ENCODE peak calls at places on chromosome 7, in four cellular contexts. J is NCI-H774, H is T-helper 2 cell, C is B cell. P is an unnamed sample.
A peak's percentile ranks its signal among the peaks of the same experiment; 100 is the strongest.

GRCh38 chr7:44629825-44630580 is 23.6 kb downstream of the OGDH start:
- DNase-seq in J (no peak), H (no peak), C (peak; percentile 70), P (no peak)

GRCh38 chr7:26574476-26574875 is 282.8 kb downstream of the SNX10 start:
- DNase-seq in J (no peak), H (no peak), C (no peak), P (no peak)

GRCh38 chr7:72163266-72163665 is 248.9 kb downstream of the CALN1 start:
- DNase-seq in J (no peak), H (no peak), C (no peak), P (no peak)

GRCh38 chr7:99224263-99224947 is 16.5 kb upstream of the KPNA7 start:
- DNase-seq in J (peak; percentile 53), H (no peak), C (no peak), P (no peak)

GRCh38 chr7:129434846-129435318 is 650 bp downstream of the STRIP2 start:
- DNase-seq in J (no peak), H (no peak), C (no peak), P (no peak)

GRCh38 chr7:122791959-122792545 is 89.3 kb upstream of the RNF148 start:
- DNase-seq in J (no peak), H (no peak), C (no peak), P (no peak)

GRCh38 chr7:158975526-158976467 is 119.4 kb downstream of the DYNC2I1 start:
- DNase-seq in J (peak; percentile 81), H (no peak), C (no peak), P (no peak)

GRCh38 chr7:140214075-140214684 is 37.4 kb upstream of the KDM7A start:
- DNase-seq in J (peak; percentile 41), H (no peak), C (peak; percentile 44), P (no peak)

GRCh38 chr7:2033586-2034135 is 199.1 kb downstream of the MAD1L1 start:
- DNase-seq in J (no peak), H (no peak), C (no peak), P (no peak)

GRCh38 chr7:45886931-45887667 is 1.2 kb upstream of the IGFBP1 start:
- DNase-seq in J (no peak), H (no peak), C (no peak), P (no peak)

GRCh38 chr7:149855368-149856305 is 17.5 kb downstream of the ZNF862 start:
- DNase-seq in J (no peak), H (no peak), C (no peak), P (no peak)

GRCh38 chr7:7051221-7051877 is 131.0 kb upstream of the C1GALT1 start:
- DNase-seq in J (no peak), H (no peak), C (no peak), P (no peak)

GRCh38 chr7:78472519-78472918 is 673.9 kb downstream of the PHTF2 start:
- DNase-seq in J (no peak), H (no peak), C (no peak), P (no peak)

GRCh38 chr7:70553364-70553763 is 578.6 kb upstream of the GALNT17 start:
- DNase-seq in J (no peak), H (no peak), C (no peak), P (no peak)

GRCh38 chr7:542935-543789 is 23.5 kb upstream of the PDGFA start:
- DNase-seq in J (no peak), H (no peak), C (no peak), P (no peak)

GRCh38 chr7:40230086-40230485 is 95.3 kb downstream of the SUGCT start:
- DNase-seq in J (no peak), H (no peak), C (no peak), P (no peak)

GRCh38 chr7:87628780-87629569 is 777 bp downstream of the RUNDC3B start:
- DNase-seq in J (peak; percentile 20), H (no peak), C (peak; percentile 50), P (peak; percentile 17)

GRCh38 chr7:27889800-27890199 is 149.8 kb downstream of the TAX1BP1 start:
- DNase-seq in J (no peak), H (no peak), C (no peak), P (no peak)

GRCh38 chr7:144650439-144650838 is 185.4 kb downstream of the TPK1 start:
- DNase-seq in J (no peak), H (no peak), C (no peak), P (no peak)

GRCh38 chr7:100008525-100008924 is 6.9 kb upstream of the ZKSCAN1 start:
- DNase-seq in J (peak; percentile 37), H (no peak), C (no peak), P (no peak)

GRCh38 chr7:43674559-43675436 is 54.5 kb downstream of the COA1 start:
- DNase-seq in J (no peak), H (no peak), C (no peak), P (no peak)

GRCh38 chr7:27112361-27112760 is 9.9 kb upstream of the HOXA2 start:
- DNase-seq in J (no peak), H (no peak), C (no peak), P (no peak)

GRCh38 chr7:22726345-22726848 is 603 bp upstream of the IL6 start:
- DNase-seq in J (no peak), H (peak; percentile 15), C (peak; percentile 76), P (no peak)

GRCh38 chr7:100865372-100865911 is 1.7 kb upstream of the TRIP6 start:
- DNase-seq in J (no peak), H (no peak), C (no peak), P (no peak)

GRCh38 chr7:156927571-156928405 is 21.7 kb upstream of the NOM1 start:
- DNase-seq in J (peak; percentile 23), H (no peak), C (no peak), P (no peak)

GRCh38 chr7:10412426-10413019 is 561.1 kb upstream of the PHF14 start:
- DNase-seq in J (no peak), H (no peak), C (no peak), P (no peak)

GRCh38 chr7:90701771-90702170 is 105.7 kb downstream of the CDK14 start:
- DNase-seq in J (no peak), H (no peak), C (no peak), P (no peak)

GRCh38 chr7:155188821-155189599 is 108.7 kb upstream of the INSIG1 start:
- DNase-seq in J (no peak), H (no peak), C (no peak), P (no peak)

GRCh38 chr7:41733063-41733398 is 30.1 kb upstream of the INHBA start:
- DNase-seq in J (no peak), H (no peak), C (no peak), P (no peak)

GRCh38 chr7:139362302-139362701 is 2.6 kb downstream of the LUC7L2 start:
- DNase-seq in J (no peak), H (no peak), C (no peak), P (no peak)

GRCh38 chr7:137970263-137970975 is 31.5 kb downstream of the CREB3L2 start:
- DNase-seq in J (no peak), H (no peak), C (no peak), P (no peak)

GRCh38 chr7:116771640-116772039 is 90.7 kb upstream of the CAPZA2 start:
- DNase-seq in J (no peak), H (no peak), C (no peak), P (no peak)

GRCh38 chr7:158404031-158404761 is 183.4 kb downstream of the PTPRN2 start:
- DNase-seq in J (no peak), H (no peak), C (no peak), P (no peak)

P was measured in effector CD8-positive, alpha-beta T cell.